ENCODE peak calls at places on chromosomes 4 and X, in six cellular contexts. One of them, this sample, is unnamed.

GRCh38 chrX:626745-627509 is 3.7 kb upstream of the SHOX start:
- DNase-seq in activated naive CD4-positive, alpha-beta T cell: no peak
- DNase-seq in globus pallidus: no peak
- DNase-seq in fibroblast of the aortic adventitia: no peak
- DNase-seq in NCI-H345: no peak
- DNase-seq in activated CD4-positive, alpha-beta T cell treated with anti-CD3 and anti-CD28 coated beads for 48 hours: no peak
- DNase-seq in this sample: no peak

GRCh38 chr4:137543198-137543597 is 10.9 kb upstream of the PCDH18 start:
- DNase-seq in activated naive CD4-positive, alpha-beta T cell: no peak
- DNase-seq in globus pallidus: no peak
- DNase-seq in fibroblast of the aortic adventitia: no peak
- DNase-seq in NCI-H345: no peak
- DNase-seq in activated CD4-positive, alpha-beta T cell treated with anti-CD3 and anti-CD28 coated beads for 48 hours: no peak
- DNase-seq in this sample: no peak

GRCh38 chrX:135454816-135455215 is 33.1 kb downstream of the SMIM10L2A start:
- DNase-seq in activated naive CD4-positive, alpha-beta T cell: no peak
- DNase-seq in globus pallidus: no peak
- DNase-seq in fibroblast of the aortic adventitia: no peak
- DNase-seq in NCI-H345: no peak
- DNase-seq in activated CD4-positive, alpha-beta T cell treated with anti-CD3 and anti-CD28 coated beads for 48 hours: no peak
- DNase-seq in this sample: no peak

GRCh38 chr4:7195546-7196282 is 3.4 kb downstream of the SORCS2 start:
- DNase-seq in activated naive CD4-positive, alpha-beta T cell: no peak
- DNase-seq in globus pallidus: no peak
- DNase-seq in fibroblast of the aortic adventitia: peak
- DNase-seq in NCI-H345: no peak
- DNase-seq in activated CD4-positive, alpha-beta T cell treated with anti-CD3 and anti-CD28 coated beads for 48 hours: no peak
- DNase-seq in this sample: no peak

GRCh38 chrX:142036111-142036510 is 132.4 kb downstream of the MAGEC1 start:
- DNase-seq in activated naive CD4-positive, alpha-beta T cell: no peak
- DNase-seq in globus pallidus: no peak
- DNase-seq in fibroblast of the aortic adventitia: peak
- DNase-seq in NCI-H345: no peak
- DNase-seq in activated CD4-positive, alpha-beta T cell treated with anti-CD3 and anti-CD28 coated beads for 48 hours: no peak
- DNase-seq in this sample: no peak

GRCh38 chrX:64975491-64975890 is 759 bp downstream of the ZC4H2 start:
- DNase-seq in activated naive CD4-positive, alpha-beta T cell: no peak
- DNase-seq in globus pallidus: peak
- DNase-seq in fibroblast of the aortic adventitia: peak
- DNase-seq in NCI-H345: no peak
- DNase-seq in activated CD4-positive, alpha-beta T cell treated with anti-CD3 and anti-CD28 coated beads for 48 hours: peak
- DNase-seq in this sample: no peak

GRCh38 chrX:46433892-46434291 is 111.3 kb downstream of the ZNF674 start:
- DNase-seq in activated naive CD4-positive, alpha-beta T cell: no peak
- DNase-seq in globus pallidus: no peak
- DNase-seq in fibroblast of the aortic adventitia: peak
- DNase-seq in NCI-H345: no peak
- DNase-seq in activated CD4-positive, alpha-beta T cell treated with anti-CD3 and anti-CD28 coated beads for 48 hours: no peak
- DNase-seq in this sample: peak

GRCh38 chrX:17967888-17968287 is 106.8 kb upstream of the RAI2 start:
- DNase-seq in activated naive CD4-positive, alpha-beta T cell: no peak
- DNase-seq in globus pallidus: no peak
- DNase-seq in fibroblast of the aortic adventitia: no peak
- DNase-seq in NCI-H345: peak
- DNase-seq in activated CD4-positive, alpha-beta T cell treated with anti-CD3 and anti-CD28 coated beads for 48 hours: no peak
- DNase-seq in this sample: no peak

GRCh38 chr4:71774136-71774535 is 9.7 kb downstream of the GC start:
- DNase-seq in activated naive CD4-positive, alpha-beta T cell: no peak
- DNase-seq in globus pallidus: no peak
- DNase-seq in fibroblast of the aortic adventitia: no peak
- DNase-seq in NCI-H345: no peak
- DNase-seq in activated CD4-positive, alpha-beta T cell treated with anti-CD3 and anti-CD28 coated beads for 48 hours: no peak
- DNase-seq in this sample: no peak